ENCODE peak calls at places on chromosomes 13 and 19, in six cellular contexts. One of them, this sample, is unnamed.

GRCh38 chr19:48443731-48444128 is 2.1 kb upstream of the GRWD1 start:
- DNase-seq in choroid plexus epithelial cell: no peak
- DNase-seq in cardiac muscle cell: no peak
- DNase-seq in psoas muscle: no peak
- DNase-seq in ascending aorta: no peak
- DNase-seq in esophagus muscularis mucosa: no peak
- DNase-seq in this sample: no peak

GRCh38 chr13:95317037-95317989 is 16.1 kb upstream of the ABCC4 start:
- DNase-seq in choroid plexus epithelial cell: peak
- DNase-seq in cardiac muscle cell: peak
- DNase-seq in psoas muscle: no peak
- DNase-seq in ascending aorta: no peak
- DNase-seq in esophagus muscularis mucosa: no peak
- DNase-seq in this sample: no peak

GRCh38 chr19:49823472-49823871 is 5.4 kb downstream of the MED25 start:
- DNase-seq in choroid plexus epithelial cell: no peak
- DNase-seq in cardiac muscle cell: no peak
- DNase-seq in psoas muscle: no peak
- DNase-seq in ascending aorta: no peak
- DNase-seq in esophagus muscularis mucosa: no peak
- DNase-seq in this sample: no peak

GRCh38 chr19:13727798-13728197 is 36.5 kb upstream of the MRI1 start:
- DNase-seq in choroid plexus epithelial cell: peak
- DNase-seq in cardiac muscle cell: peak
- DNase-seq in psoas muscle: no peak
- DNase-seq in ascending aorta: no peak
- DNase-seq in esophagus muscularis mucosa: no peak
- DNase-seq in this sample: no peak

GRCh38 chr19:53961523-53962345 is 1.0 kb upstream of the CACNG8 start:
- DNase-seq in choroid plexus epithelial cell: peak
- DNase-seq in cardiac muscle cell: peak
- DNase-seq in psoas muscle: no peak
- DNase-seq in ascending aorta: no peak
- DNase-seq in esophagus muscularis mucosa: no peak
- DNase-seq in this sample: no peak

GRCh38 chr19:5940260-5941208 is 26.5 kb downstream of the CAPS start:
- DNase-seq in choroid plexus epithelial cell: no peak
- DNase-seq in cardiac muscle cell: no peak
- DNase-seq in psoas muscle: no peak
- DNase-seq in ascending aorta: no peak
- DNase-seq in esophagus muscularis mucosa: no peak
- DNase-seq in this sample: no peak

GRCh38 chr19:50817941-50818858 is 5.4 kb downstream of the KLK1 start:
- DNase-seq in choroid plexus epithelial cell: peak
- DNase-seq in cardiac muscle cell: peak
- DNase-seq in psoas muscle: peak
- DNase-seq in ascending aorta: no peak
- DNase-seq in esophagus muscularis mucosa: no peak
- DNase-seq in this sample: peak

GRCh38 chr13:100506154-100506553 is 82.4 kb downstream of the GGACT start:
- DNase-seq in choroid plexus epithelial cell: no peak
- DNase-seq in cardiac muscle cell: no peak
- DNase-seq in psoas muscle: no peak
- DNase-seq in ascending aorta: no peak
- DNase-seq in esophagus muscularis mucosa: no peak
- DNase-seq in this sample: no peak

GRCh38 chr19:13095393-13095784 is 7.3 kb downstream of the LYL1 start:
- DNase-seq in choroid plexus epithelial cell: no peak
- DNase-seq in cardiac muscle cell: no peak
- DNase-seq in psoas muscle: no peak
- DNase-seq in ascending aorta: no peak
- DNase-seq in esophagus muscularis mucosa: no peak
- DNase-seq in this sample: no peak

GRCh38 chr19:48325265-48325910 is at the start of gene EMP3:
- DNase-seq in choroid plexus epithelial cell: peak
- DNase-seq in cardiac muscle cell: peak
- DNase-seq in psoas muscle: peak
- DNase-seq in ascending aorta: peak
- DNase-seq in esophagus muscularis mucosa: no peak
- DNase-seq in this sample: peak

GRCh38 chr13:111371211-111371610 is 50.8 kb downstream of the TEX29 start:
- DNase-seq in choroid plexus epithelial cell: peak
- DNase-seq in cardiac muscle cell: peak
- DNase-seq in psoas muscle: no peak
- DNase-seq in ascending aorta: no peak
- DNase-seq in esophagus muscularis mucosa: peak
- DNase-seq in this sample: no peak

GRCh38 chr19:11234486-11235075 is 4.8 kb upstream of the ANGPTL8 start:
- DNase-seq in choroid plexus epithelial cell: no peak
- DNase-seq in cardiac muscle cell: no peak
- DNase-seq in psoas muscle: no peak
- DNase-seq in ascending aorta: no peak
- DNase-seq in esophagus muscularis mucosa: no peak
- DNase-seq in this sample: no peak

GRCh38 chr19:49117677-49118564 is 1.0 kb downstream of the C19orf73 start:
- DNase-seq in choroid plexus epithelial cell: no peak
- DNase-seq in cardiac muscle cell: no peak
- DNase-seq in psoas muscle: no peak
- DNase-seq in ascending aorta: no peak
- DNase-seq in esophagus muscularis mucosa: no peak
- DNase-seq in this sample: no peak

GRCh38 chr19:10219678-10220077 is 11.5 kb downstream of the S1PR2 start:
- DNase-seq in choroid plexus epithelial cell: peak
- DNase-seq in cardiac muscle cell: peak
- DNase-seq in psoas muscle: no peak
- DNase-seq in ascending aorta: no peak
- DNase-seq in esophagus muscularis mucosa: no peak
- DNase-seq in this sample: no peak

DNA sequence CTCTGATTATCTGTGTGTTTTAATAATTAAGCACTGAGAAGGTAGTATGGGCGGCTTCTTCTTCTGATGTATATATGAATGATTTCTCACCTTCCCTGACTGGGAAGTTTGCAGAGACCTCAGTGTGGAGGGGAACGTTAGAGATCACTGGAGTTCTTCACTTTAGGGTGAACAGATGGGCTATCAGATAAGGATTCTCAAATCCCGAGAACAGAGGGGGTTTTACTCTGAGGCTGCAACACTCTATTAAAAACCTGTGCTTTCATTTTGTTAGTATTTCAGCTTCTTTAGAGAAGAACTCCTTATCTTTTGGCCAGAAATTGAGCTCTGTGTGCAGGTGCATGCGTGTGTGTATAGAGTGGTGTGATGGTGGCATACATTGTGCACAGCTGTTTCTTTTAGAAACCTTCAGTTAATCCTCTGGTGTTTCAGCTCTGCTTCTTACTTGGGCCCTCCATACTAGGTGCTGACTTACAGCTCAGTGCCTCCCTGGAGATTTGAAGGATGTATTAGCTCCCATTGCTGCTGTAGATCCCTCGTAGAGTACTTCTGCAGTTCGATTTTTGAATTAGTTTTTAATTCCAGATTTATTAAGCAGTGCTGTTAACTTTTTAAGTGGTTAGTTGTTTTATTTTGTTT is 45.3 kb upstream of the PCDH9 start:
- DNase-seq in choroid plexus epithelial cell: no peak
- DNase-seq in cardiac muscle cell: no peak
- DNase-seq in psoas muscle: no peak
- DNase-seq in ascending aorta: no peak
- DNase-seq in esophagus muscularis mucosa: no peak
- DNase-seq in this sample: no peak
- H3K4me3 ChIP-seq in choroid plexus epithelial cell: no peak
- H3K4me3 ChIP-seq in cardiac muscle cell: no peak
- H3K4me3 ChIP-seq in psoas muscle: no peak
- H3K4me3 ChIP-seq in ascending aorta: no peak
- H3K4me3 ChIP-seq in esophagus muscularis mucosa: no peak
- H3K4me3 ChIP-seq in this sample: no peak

GRCh38 chr19:37074819-37075362 is 3.3 kb upstream of the ZNF420 start:
- DNase-seq in choroid plexus epithelial cell: no peak
- DNase-seq in cardiac muscle cell: no peak
- DNase-seq in psoas muscle: no peak
- DNase-seq in ascending aorta: no peak
- DNase-seq in esophagus muscularis mucosa: no peak
- DNase-seq in this sample: no peak

GRCh38 chr19:37078717-37079032 is 442 bp downstream of the ZNF420 start:
- DNase-seq in choroid plexus epithelial cell: no peak
- DNase-seq in cardiac muscle cell: no peak
- DNase-seq in psoas muscle: no peak
- DNase-seq in ascending aorta: no peak
- DNase-seq in esophagus muscularis mucosa: no peak
- DNase-seq in this sample: no peak

GRCh38 chr19:37077929-37078716 is at the start of gene ZNF420:
- DNase-seq in choroid plexus epithelial cell: peak
- DNase-seq in cardiac muscle cell: peak
- DNase-seq in psoas muscle: peak
- DNase-seq in ascending aorta: peak
- DNase-seq in esophagus muscularis mucosa: peak
- DNase-seq in this sample: peak

GRCh38 chr19:37079238-37079637 is 1.0 kb downstream of the ZNF420 start:
- DNase-seq in choroid plexus epithelial cell: no peak
- DNase-seq in cardiac muscle cell: no peak
- DNase-seq in psoas muscle: no peak
- DNase-seq in ascending aorta: no peak
- DNase-seq in esophagus muscularis mucosa: no peak
- DNase-seq in this sample: no peak

DNA sequence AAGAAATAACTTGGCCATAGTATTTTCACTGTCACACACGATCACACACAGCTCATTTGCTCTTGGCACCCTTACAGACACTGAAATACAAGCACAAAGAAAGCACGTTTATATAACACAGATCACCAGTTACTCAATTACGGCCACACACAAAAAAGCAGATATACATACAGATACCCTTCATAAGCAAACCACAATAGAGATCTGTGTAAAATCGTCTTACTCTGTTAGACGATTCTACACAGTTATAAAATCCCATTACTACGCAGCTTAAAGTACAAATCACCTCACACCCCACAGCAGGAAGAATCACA is 661 bp upstream of the ZNF420 start:
- DNase-seq in choroid plexus epithelial cell: no peak
- DNase-seq in cardiac muscle cell: no peak
- DNase-seq in psoas muscle: no peak
- DNase-seq in ascending aorta: no peak
- DNase-seq in esophagus muscularis mucosa: no peak
- DNase-seq in this sample: no peak
- H3K4me3 ChIP-seq in choroid plexus epithelial cell: peak
- H3K4me3 ChIP-seq in cardiac muscle cell: peak
- H3K4me3 ChIP-seq in psoas muscle: peak
- H3K4me3 ChIP-seq in ascending aorta: peak
- H3K4me3 ChIP-seq in esophagus muscularis mucosa: peak
- H3K4me3 ChIP-seq in this sample: peak

GRCh38 chr19:19526581-19527370 is 1.9 kb upstream of the YJEFN3 start:
- DNase-seq in choroid plexus epithelial cell: no peak
- DNase-seq in cardiac muscle cell: no peak
- DNase-seq in psoas muscle: no peak
- DNase-seq in ascending aorta: no peak
- DNase-seq in esophagus muscularis mucosa: no peak
- DNase-seq in this sample: no peak
- H3K4me3 ChIP-seq in choroid plexus epithelial cell: no peak
- H3K4me3 ChIP-seq in cardiac muscle cell: no peak
- H3K4me3 ChIP-seq in psoas muscle: no peak
- H3K4me3 ChIP-seq in ascending aorta: no peak
- H3K4me3 ChIP-seq in esophagus muscularis mucosa: no peak
- H3K4me3 ChIP-seq in this sample: no peak

DNA sequence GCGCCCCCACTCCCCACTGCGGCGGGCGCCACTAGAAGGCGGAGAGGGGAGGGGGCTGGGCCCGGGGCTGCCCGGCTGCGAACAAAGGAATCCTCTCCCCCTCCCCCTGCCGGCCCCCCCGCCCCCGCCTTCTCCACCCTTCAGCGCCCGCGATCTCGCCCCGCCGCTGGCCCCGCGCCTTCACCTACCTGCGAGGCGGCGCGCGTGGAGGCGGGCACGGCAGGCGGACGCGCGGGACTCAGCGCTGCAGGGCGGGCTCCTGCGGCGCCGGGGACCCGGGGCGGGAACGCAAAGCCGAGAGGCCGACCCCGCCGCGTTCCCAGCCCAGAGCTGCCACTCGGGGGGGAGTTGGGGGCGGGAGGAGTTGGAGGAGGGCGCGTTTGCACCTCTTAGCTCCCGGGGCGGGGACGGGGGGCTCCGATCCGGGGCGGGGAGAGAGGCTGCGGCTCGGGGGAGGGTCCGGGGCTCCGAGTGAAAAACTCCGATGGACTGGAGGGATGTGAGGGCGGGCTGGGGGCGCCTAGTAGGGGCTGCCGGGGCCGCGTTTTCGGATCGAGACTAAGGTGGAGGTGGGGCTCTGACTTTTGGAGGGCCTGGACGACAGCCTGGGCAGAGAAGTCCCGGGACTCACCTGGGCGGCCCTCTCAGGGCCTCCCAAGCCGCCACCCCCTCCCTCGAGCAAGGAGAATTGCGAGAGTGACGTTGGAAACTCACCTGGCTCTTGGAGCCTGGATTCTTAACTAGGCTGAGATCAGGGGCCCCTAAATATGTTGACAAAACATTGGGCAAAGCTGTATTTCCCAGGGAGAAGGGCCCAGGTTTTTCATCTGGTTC is at the start of gene FBN3:
- DNase-seq in choroid plexus epithelial cell: no peak
- DNase-seq in cardiac muscle cell: no peak
- DNase-seq in psoas muscle: no peak
- DNase-seq in ascending aorta: no peak
- DNase-seq in esophagus muscularis mucosa: no peak
- DNase-seq in this sample: no peak
- H3K4me3 ChIP-seq in choroid plexus epithelial cell: no peak
- H3K4me3 ChIP-seq in cardiac muscle cell: peak
- H3K4me3 ChIP-seq in psoas muscle: peak
- H3K4me3 ChIP-seq in ascending aorta: no peak
- H3K4me3 ChIP-seq in esophagus muscularis mucosa: peak
- H3K4me3 ChIP-seq in this sample: peak